ENCODE peak calls at places on chromosomes 13 and 19, in six cellular contexts. One of them, this sample, is unnamed.

GRCh38 chr13:24063281-24063851 is 97.2 kb upstream of the SPATA13 start:
- DNase-seq in GM12865: no peak
- DNase-seq in cardiac muscle cell: no peak
- DNase-seq in hepatocyte: no peak
- DNase-seq in uterus: peak; percentile 65
- DNase-seq in CD8-positive, alpha-beta T cell: no peak
- DNase-seq in this sample: no peak

GRCh38 chr13:32016631-32017030 is 14.9 kb upstream of the FRY start:
- DNase-seq in cardiac muscle cell: no peak
- DNase-seq in CD8-positive, alpha-beta T cell: no peak
- DNase-seq in hepatocyte: peak; percentile 18
- DNase-seq in GM12865: no peak
- DNase-seq in uterus: no peak
- DNase-seq in this sample: no peak

GRCh38 chr19:40236026-40236355 is 9.5 kb upstream of the CCNP start:
- DNase-seq in CD8-positive, alpha-beta T cell: no peak
- DNase-seq in cardiac muscle cell: no peak
- DNase-seq in uterus: no peak
- DNase-seq in hepatocyte: no peak
- DNase-seq in GM12865: no peak
- DNase-seq in this sample: no peak

GRCh38 chr13:32267836-32268439 is 47.2 kb downstream of the ZAR1L start:
- DNase-seq in CD8-positive, alpha-beta T cell: peak; percentile 24
- DNase-seq in uterus: no peak
- DNase-seq in hepatocyte: peak; percentile 39
- DNase-seq in GM12865: peak; percentile 59
- DNase-seq in cardiac muscle cell: no peak
- DNase-seq in this sample: peak; percentile 59

GRCh38 chr19:56174550-56174949 is 1.3 kb upstream of the GALP start:
- DNase-seq in GM12865: no peak
- DNase-seq in cardiac muscle cell: no peak
- DNase-seq in uterus: no peak
- DNase-seq in hepatocyte: no peak
- DNase-seq in CD8-positive, alpha-beta T cell: no peak
- DNase-seq in this sample: no peak

GRCh38 chr13:88303157-88303556 is 632.0 kb downstream of the SLITRK5 start:
- DNase-seq in GM12865: no peak
- DNase-seq in hepatocyte: no peak
- DNase-seq in uterus: no peak
- DNase-seq in cardiac muscle cell: no peak
- DNase-seq in CD8-positive, alpha-beta T cell: no peak
- DNase-seq in this sample: no peak

GRCh38 chr13:67619987-67620386 is 389.9 kb upstream of the PCDH9 start:
- DNase-seq in cardiac muscle cell: no peak
- DNase-seq in uterus: no peak
- DNase-seq in CD8-positive, alpha-beta T cell: no peak
- DNase-seq in hepatocyte: peak; percentile 4
- DNase-seq in GM12865: no peak
- DNase-seq in this sample: no peak

GRCh38 chr13:105616313-105617075 is 919.0 kb downstream of the EFNB2 start:
- DNase-seq in cardiac muscle cell: no peak
- DNase-seq in uterus: no peak
- DNase-seq in CD8-positive, alpha-beta T cell: no peak
- DNase-seq in hepatocyte: no peak
- DNase-seq in GM12865: no peak
- DNase-seq in this sample: no peak

GRCh38 chr13:94947392-94947791 is 235.0 kb upstream of the SOX21 start:
- DNase-seq in cardiac muscle cell: no peak
- DNase-seq in hepatocyte: no peak
- DNase-seq in uterus: no peak
- DNase-seq in GM12865: no peak
- DNase-seq in CD8-positive, alpha-beta T cell: no peak
- DNase-seq in this sample: no peak

GRCh38 chr13:80227645-80228044 is 113.3 kb downstream of the SPRY2 start:
- DNase-seq in cardiac muscle cell: no peak
- DNase-seq in CD8-positive, alpha-beta T cell: no peak
- DNase-seq in hepatocyte: no peak
- DNase-seq in uterus: no peak
- DNase-seq in GM12865: no peak
- DNase-seq in this sample: no peak

GRCh38 chr13:75404721-75405120 is 77.2 kb downstream of the TBC1D4 start:
- DNase-seq in cardiac muscle cell: no peak
- DNase-seq in uterus: no peak
- DNase-seq in CD8-positive, alpha-beta T cell: no peak
- DNase-seq in hepatocyte: no peak
- DNase-seq in GM12865: no peak
- DNase-seq in this sample: no peak

GRCh38 chr19:44585371-44586141 is 27.8 kb upstream of the IGSF23 start:
- DNase-seq in hepatocyte: no peak
- DNase-seq in CD8-positive, alpha-beta T cell: no peak
- DNase-seq in cardiac muscle cell: no peak
- DNase-seq in uterus: no peak
- DNase-seq in GM12865: no peak
- DNase-seq in this sample: peak; percentile 46

GRCh38 chr13:108609353-108609752 is 20.1 kb upstream of the MYO16 start:
- DNase-seq in CD8-positive, alpha-beta T cell: no peak
- DNase-seq in hepatocyte: peak; percentile 37
- DNase-seq in uterus: no peak
- DNase-seq in cardiac muscle cell: peak; percentile 21
- DNase-seq in GM12865: peak; percentile 6
- DNase-seq in this sample: peak; percentile 1

GRCh38 chr13:23753523-23753922 is 135.7 kb downstream of the MIPEP start:
- DNase-seq in uterus: no peak
- DNase-seq in hepatocyte: peak; percentile 68
- DNase-seq in CD8-positive, alpha-beta T cell: no peak
- DNase-seq in GM12865: peak; percentile 22
- DNase-seq in cardiac muscle cell: no peak
- DNase-seq in this sample: peak; percentile 76

GRCh38 chr13:73608157-73608516 is 526.1 kb downstream of the KLF12 start:
- DNase-seq in uterus: no peak
- DNase-seq in CD8-positive, alpha-beta T cell: no peak
- DNase-seq in GM12865: no peak
- DNase-seq in hepatocyte: no peak
- DNase-seq in cardiac muscle cell: no peak
- DNase-seq in this sample: no peak

GRCh38 chr13:44822291-44822690 is 167.0 kb downstream of the NUFIP1 start:
- DNase-seq in uterus: no peak
- DNase-seq in CD8-positive, alpha-beta T cell: no peak
- DNase-seq in cardiac muscle cell: no peak
- DNase-seq in hepatocyte: no peak
- DNase-seq in GM12865: no peak
- DNase-seq in this sample: no peak

GRCh38 chr13:27170521-27171243 is 929 bp downstream of the USP12 start:
- DNase-seq in cardiac muscle cell: peak; percentile 79
- DNase-seq in hepatocyte: peak; percentile 64
- DNase-seq in GM12865: no peak
- DNase-seq in CD8-positive, alpha-beta T cell: peak; percentile 5
- DNase-seq in uterus: peak; percentile 31
- DNase-seq in this sample: no peak

GRCh38 chr19:29587518-29587986 is 18.5 kb upstream of the POP4 start:
- DNase-seq in GM12865: peak; percentile 91
- DNase-seq in cardiac muscle cell: no peak
- DNase-seq in hepatocyte: no peak
- DNase-seq in uterus: no peak
- DNase-seq in CD8-positive, alpha-beta T cell: peak; percentile 50
- DNase-seq in this sample: peak; percentile 24

GRCh38 chr13:30971575-30971974 is 39.1 kb downstream of the TEX26 start:
- DNase-seq in CD8-positive, alpha-beta T cell: no peak
- DNase-seq in cardiac muscle cell: no peak
- DNase-seq in GM12865: no peak
- DNase-seq in hepatocyte: no peak
- DNase-seq in uterus: no peak
- DNase-seq in this sample: peak; percentile 52

GRCh38 chr13:32316030-32316344 is 679 bp downstream of the BRCA2 start:
- DNase-seq in uterus: no peak
- DNase-seq in hepatocyte: no peak
- DNase-seq in GM12865: peak; percentile 85
- DNase-seq in CD8-positive, alpha-beta T cell: no peak
- DNase-seq in cardiac muscle cell: no peak
- DNase-seq in this sample: no peak

GRCh38 chr13:71460179-71460578 is 406.8 kb downstream of the DACH1 start:
- DNase-seq in GM12865: peak; percentile 6
- DNase-seq in hepatocyte: no peak
- DNase-seq in CD8-positive, alpha-beta T cell: no peak
- DNase-seq in cardiac muscle cell: no peak
- DNase-seq in uterus: no peak
- DNase-seq in this sample: peak; percentile 18

GRCh38 chr19:51794865-51795490 is at the start of gene FPR3:
- DNase-seq in cardiac muscle cell: no peak
- DNase-seq in CD8-positive, alpha-beta T cell: no peak
- DNase-seq in GM12865: no peak
- DNase-seq in hepatocyte: no peak
- DNase-seq in uterus: no peak
- DNase-seq in this sample: no peak

GRCh38 chr19:30812099-30812684 is 440.0 kb downstream of the ZNF536 start:
- DNase-seq in cardiac muscle cell: no peak
- DNase-seq in hepatocyte: no peak
- DNase-seq in CD8-positive, alpha-beta T cell: no peak
- DNase-seq in GM12865: no peak
- DNase-seq in uterus: no peak
- DNase-seq in this sample: no peak

GRCh38 chr13:52599037-52599852 is 43.0 kb upstream of the HNRNPA1L2 start:
- DNase-seq in cardiac muscle cell: no peak
- DNase-seq in CD8-positive, alpha-beta T cell: no peak
- DNase-seq in uterus: no peak
- DNase-seq in hepatocyte: no peak
- DNase-seq in GM12865: peak; percentile 11
- DNase-seq in this sample: peak; percentile 73

GRCh38 chr19:35738887-35739229 is 3.4 kb downstream of the IGFLR1 start:
- DNase-seq in cardiac muscle cell: no peak
- DNase-seq in hepatocyte: no peak
- DNase-seq in CD8-positive, alpha-beta T cell: no peak
- DNase-seq in GM12865: no peak
- DNase-seq in uterus: no peak
- DNase-seq in this sample: no peak

GRCh38 chr19:45766293-45766918 is 2.6 kb downstream of the SIX5 start:
- DNase-seq in GM12865: no peak
- DNase-seq in CD8-positive, alpha-beta T cell: no peak
- DNase-seq in hepatocyte: no peak
- DNase-seq in uterus: peak; percentile 33
- DNase-seq in cardiac muscle cell: no peak
- DNase-seq in this sample: no peak
- H3K4me3 ChIP-seq in GM12865: no peak overlapping the region
- H3K4me3 ChIP-seq in CD8-positive, alpha-beta T cell: no peak overlapping the region
- H3K4me3 ChIP-seq in hepatocyte: peak overlapping the region; percentile 65
- H3K4me3 ChIP-seq in uterus: peak overlapping the region; percentile 47
- H3K4me3 ChIP-seq in cardiac muscle cell: peak overlapping the region; percentile 59
- H3K4me3 ChIP-seq in this sample: peak overlapping the region; percentile 88

GRCh38 chr13:99256283-99256682 is 1.9 kb downstream of the GPR18 start:
- DNase-seq in cardiac muscle cell: no peak
- DNase-seq in hepatocyte: no peak
- DNase-seq in GM12865: no peak
- DNase-seq in uterus: no peak
- DNase-seq in CD8-positive, alpha-beta T cell: no peak
- DNase-seq in this sample: no peak
- H3K4me3 ChIP-seq in cardiac muscle cell: no peak overlapping the region
- H3K4me3 ChIP-seq in hepatocyte: no peak overlapping the region
- H3K4me3 ChIP-seq in GM12865: no peak overlapping the region
- H3K4me3 ChIP-seq in uterus: no peak overlapping the region
- H3K4me3 ChIP-seq in CD8-positive, alpha-beta T cell: peak overlapping the region; percentile 55
- H3K4me3 ChIP-seq in this sample: no peak overlapping the region

GRCh38 chr13:114140131-114140908 is 7.9 kb upstream of the RASA3 start:
- DNase-seq in CD8-positive, alpha-beta T cell: no peak
- DNase-seq in hepatocyte: no peak
- DNase-seq in cardiac muscle cell: no peak
- DNase-seq in GM12865: no peak
- DNase-seq in uterus: no peak
- DNase-seq in this sample: no peak
- H3K4me3 ChIP-seq in CD8-positive, alpha-beta T cell: peak overlapping the region; percentile 37
- H3K4me3 ChIP-seq in hepatocyte: no peak overlapping the region
- H3K4me3 ChIP-seq in cardiac muscle cell: no peak overlapping the region
- H3K4me3 ChIP-seq in GM12865: peak overlapping the region; percentile 26
- H3K4me3 ChIP-seq in uterus: no peak overlapping the region
- H3K4me3 ChIP-seq in this sample: no peak overlapping the region

GRCh38 chr19:11195169-11195568 is 2.2 kb downstream of the KANK2 start:
- DNase-seq in CD8-positive, alpha-beta T cell: no peak
- DNase-seq in uterus: no peak
- DNase-seq in hepatocyte: no peak
- DNase-seq in cardiac muscle cell: no peak
- DNase-seq in GM12865: peak; percentile 49
- DNase-seq in this sample: no peak
- H3K4me3 ChIP-seq in CD8-positive, alpha-beta T cell: no peak overlapping the region
- H3K4me3 ChIP-seq in uterus: peak overlapping the region; percentile 51
- H3K4me3 ChIP-seq in hepatocyte: no peak overlapping the region
- H3K4me3 ChIP-seq in cardiac muscle cell: no peak overlapping the region
- H3K4me3 ChIP-seq in GM12865: peak overlapping the region; percentile 28
- H3K4me3 ChIP-seq in this sample: no peak overlapping the region

DNA sequence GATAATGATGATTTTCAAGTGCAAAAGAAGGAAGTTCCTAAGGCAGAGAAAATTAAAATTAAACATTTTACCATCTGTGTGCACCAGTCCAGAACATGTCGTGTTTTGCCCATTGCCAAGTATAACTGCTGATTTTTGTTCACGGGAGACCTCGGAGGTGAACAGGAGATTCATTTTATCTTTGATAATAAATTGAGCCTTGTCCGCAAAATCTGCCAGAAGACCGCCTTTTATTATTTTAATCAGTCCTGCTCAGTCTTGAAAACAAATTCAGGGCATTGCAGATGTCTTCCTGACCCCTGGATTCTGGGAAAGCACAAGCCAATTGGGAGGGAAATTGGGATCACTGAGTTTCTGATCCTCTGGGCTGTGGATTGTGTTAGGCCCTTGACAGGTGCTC is 165.9 kb downstream of the STK24 start:
- DNase-seq in uterus: no peak
- DNase-seq in cardiac muscle cell: no peak
- DNase-seq in GM12865: no peak
- DNase-seq in hepatocyte: no peak
- DNase-seq in CD8-positive, alpha-beta T cell: no peak
- DNase-seq in this sample: no peak
- H3K4me3 ChIP-seq in uterus: no peak overlapping the region
- H3K4me3 ChIP-seq in cardiac muscle cell: no peak overlapping the region
- H3K4me3 ChIP-seq in GM12865: no peak overlapping the region
- H3K4me3 ChIP-seq in hepatocyte: no peak overlapping the region
- H3K4me3 ChIP-seq in CD8-positive, alpha-beta T cell: peak overlapping the region; percentile 39
- H3K4me3 ChIP-seq in this sample: no peak overlapping the region

DNA sequence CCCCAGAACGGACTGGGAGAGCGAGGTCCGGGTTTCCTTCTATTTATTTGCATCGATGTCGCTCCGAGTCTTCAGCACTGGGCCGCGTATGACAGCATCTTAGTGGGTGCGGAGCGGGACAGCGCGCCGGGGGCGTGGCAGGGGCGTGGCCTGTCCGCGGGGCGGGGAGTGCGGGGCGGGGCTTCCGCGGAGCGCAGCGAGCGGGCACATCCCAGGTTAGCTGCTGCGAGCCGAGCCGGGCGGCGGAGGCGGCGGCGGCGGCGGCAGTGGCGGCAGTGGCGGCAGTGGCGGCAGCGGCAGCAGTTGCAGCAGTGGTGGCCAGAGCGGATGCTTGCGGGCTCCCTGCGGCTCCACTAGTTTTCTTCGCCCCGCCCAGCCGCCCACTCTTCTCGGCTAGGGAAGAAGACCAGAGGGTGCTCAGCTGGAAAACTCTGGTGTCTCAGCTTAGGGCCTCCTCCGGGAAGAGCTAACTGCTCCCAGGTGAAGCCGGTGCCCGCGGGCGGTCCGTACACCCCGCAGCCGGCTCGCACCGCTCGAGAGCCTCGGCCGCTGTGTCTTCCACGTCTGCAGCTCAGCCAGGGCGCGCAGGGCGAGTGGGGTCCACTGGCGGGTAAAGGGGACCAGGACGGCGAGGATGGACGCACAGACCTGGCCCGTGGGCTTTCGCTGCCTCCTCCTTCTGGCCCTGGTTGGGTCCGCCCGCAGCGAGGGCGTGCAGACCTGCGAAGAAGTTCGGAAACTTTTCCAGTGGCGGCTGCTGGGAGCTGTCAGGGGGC is at the start of gene GPC5:
- DNase-seq in uterus: peak; percentile 28
- DNase-seq in cardiac muscle cell: peak; percentile 86
- DNase-seq in hepatocyte: peak; percentile 86
- DNase-seq in GM12865: peak; percentile 82
- DNase-seq in CD8-positive, alpha-beta T cell: peak; percentile 72
- DNase-seq in this sample: peak; percentile 43
- H3K4me3 ChIP-seq in uterus: no peak within 1 kb of the TSS
- H3K4me3 ChIP-seq in cardiac muscle cell: peak within 1 kb of the TSS; percentile 75
- H3K4me3 ChIP-seq in hepatocyte: peak within 1 kb of the TSS; percentile 59
- H3K4me3 ChIP-seq in GM12865: peak within 1 kb of the TSS; percentile 46
- H3K4me3 ChIP-seq in CD8-positive, alpha-beta T cell: peak within 1 kb of the TSS; percentile 45
- H3K4me3 ChIP-seq in this sample: peak within 1 kb of the TSS; percentile 30

This sample was measured in bronchial epithelial cell.